ENCODE peak calls at places on chromosomes 13 and 19, in six cellular contexts. X is endothelial cell; C is GOT3; O is NCI-H82; E is GM03348; K is stimulated activated CD4-positive, alpha-beta T cell treated with anti-CD3 and anti-CD28 coated beads, Interleukin-4, amount 100 ng/mL, for 24 hours. G is an unnamed sample.

GRCh38 chr19:53388168-53388567 is 6.8 kb upstream of the ZNF765 start:
- DNase-seq in X (no peak), O (no peak), K (no peak), E (peak; percentile 7), C (no peak), G (no peak)

GRCh38 chr13:25816239-25816638 is 235.6 kb downstream of the SHISA2 start:
- DNase-seq in K (no peak), E (no peak), C (no peak), X (no peak), O (no peak), G (no peak)

GRCh38 chr13:20053016-20053415 is 94.5 kb downstream of the ZMYM2 start:
- DNase-seq in E (no peak), C (no peak), O (no peak), X (no peak), K (no peak), G (no peak)

GRCh38 chr19:35295792-35296462 is 4.0 kb downstream of the MAG start:
- DNase-seq in O (peak; percentile 10), E (no peak), C (no peak), K (peak; percentile 24), X (no peak), G (no peak)

GRCh38 chr13:44969858-44970484 is 19.3 kb downstream of the NUFIP1 start:
- DNase-seq in C (no peak), E (peak; percentile 65), K (no peak), X (peak; percentile 20), O (peak; percentile 69), G (no peak)

GRCh38 chr13:106899444-106899843 is 331.5 kb upstream of the ARGLU1 start:
- DNase-seq in C (no peak), K (no peak), O (no peak), E (no peak), X (no peak), G (no peak)

GRCh38 chr13:23510544-23510916 is 59.7 kb upstream of the TNFRSF19 start:
- DNase-seq in X (no peak), E (no peak), O (no peak), C (no peak), K (no peak), G (no peak)

GRCh38 chr13:70960841-70961443 is 852.7 kb upstream of the KLHL1 start:
- DNase-seq in E (peak; percentile 5), O (no peak), C (no peak), X (peak; percentile 16), K (no peak), G (no peak)

GRCh38 chr19:33532859-33533455 is 11.4 kb upstream of the PEPD start:
- DNase-seq in E (no peak), K (no peak), O (no peak), X (peak; percentile 48), C (no peak), G (no peak)

GRCh38 chr19:52370341-52370710 is 603 bp downstream of the ZNF880 start:
- DNase-seq in X (no peak), E (no peak), O (no peak), C (no peak), K (no peak), G (no peak)

GRCh38 chr19:6712231-6712630 is 8.2 kb downstream of the C3 start:
- DNase-seq in E (no peak), O (no peak), C (no peak), X (no peak), K (no peak), G (no peak)

G was measured in anterior cingulate cortex.